ENCODE peak calls at places on chromosomes 12 and 14, in ten cellular contexts. One of them, this sample, is unnamed.

GRCh38 chr14:23351681-23352505 is 794 bp downstream of the SLC22A17 start:
- DNase-seq in endothelial cell: peak
- DNase-seq in activated effector memory CD4-positive, alpha-beta T cell treated with anti-CD3 and anti-CD28 coated beads, Interleukin-2, amount 50 U/mL, for 16 hours: no peak
- DNase-seq in stromal cell of bone marrow: no peak
- DNase-seq in IMR-90: no peak
- DNase-seq in left lung: no peak
- DNase-seq in stimulated activated CD4-positive, alpha-beta T cell treated with anti-CD3 and anti-CD28 coated beads, Interleukin-1b, Interleukin-23, amount 100 ng/mL, for 48 hours: no peak
- DNase-seq in stimulated activated CD8-positive, alpha-beta memory T cell treated with anti-CD3 and anti-CD28 coated beads, Interleukin-12 subunit alpha, Interleukin-12 subunit beta, amount 100 ng/mL, for 4 hours: no peak
- DNase-seq in CD4-positive, alpha-beta memory T cell: no peak
- DNase-seq in fibroblast of the aortic adventitia: no peak
- DNase-seq in this sample: no peak

GRCh38 chr12:73589220-73589619 is 948.4 kb upstream of the ATXN7L3B start:
- DNase-seq in endothelial cell: no peak
- DNase-seq in activated effector memory CD4-positive, alpha-beta T cell treated with anti-CD3 and anti-CD28 coated beads, Interleukin-2, amount 50 U/mL, for 16 hours: no peak
- DNase-seq in stromal cell of bone marrow: no peak
- DNase-seq in IMR-90: no peak
- DNase-seq in left lung: no peak
- DNase-seq in stimulated activated CD4-positive, alpha-beta T cell treated with anti-CD3 and anti-CD28 coated beads, Interleukin-1b, Interleukin-23, amount 100 ng/mL, for 48 hours: no peak
- DNase-seq in stimulated activated CD8-positive, alpha-beta memory T cell treated with anti-CD3 and anti-CD28 coated beads, Interleukin-12 subunit alpha, Interleukin-12 subunit beta, amount 100 ng/mL, for 4 hours: no peak
- DNase-seq in CD4-positive, alpha-beta memory T cell: no peak
- DNase-seq in fibroblast of the aortic adventitia: no peak
- DNase-seq in this sample: no peak

GRCh38 chr12:101327054-101327453 is 47.1 kb downstream of the UTP20 start:
- DNase-seq in endothelial cell: no peak
- DNase-seq in activated effector memory CD4-positive, alpha-beta T cell treated with anti-CD3 and anti-CD28 coated beads, Interleukin-2, amount 50 U/mL, for 16 hours: no peak
- DNase-seq in stromal cell of bone marrow: no peak
- DNase-seq in IMR-90: no peak
- DNase-seq in left lung: no peak
- DNase-seq in stimulated activated CD4-positive, alpha-beta T cell treated with anti-CD3 and anti-CD28 coated beads, Interleukin-1b, Interleukin-23, amount 100 ng/mL, for 48 hours: no peak
- DNase-seq in stimulated activated CD8-positive, alpha-beta memory T cell treated with anti-CD3 and anti-CD28 coated beads, Interleukin-12 subunit alpha, Interleukin-12 subunit beta, amount 100 ng/mL, for 4 hours: no peak
- DNase-seq in CD4-positive, alpha-beta memory T cell: no peak
- DNase-seq in fibroblast of the aortic adventitia: no peak
- DNase-seq in this sample: no peak

GRCh38 chr12:3725267-3726115 is 27.4 kb downstream of the CRACR2A start:
- DNase-seq in endothelial cell: no peak
- DNase-seq in activated effector memory CD4-positive, alpha-beta T cell treated with anti-CD3 and anti-CD28 coated beads, Interleukin-2, amount 50 U/mL, for 16 hours: no peak
- DNase-seq in stromal cell of bone marrow: peak
- DNase-seq in IMR-90: no peak
- DNase-seq in left lung: no peak
- DNase-seq in stimulated activated CD4-positive, alpha-beta T cell treated with anti-CD3 and anti-CD28 coated beads, Interleukin-1b, Interleukin-23, amount 100 ng/mL, for 48 hours: no peak
- DNase-seq in stimulated activated CD8-positive, alpha-beta memory T cell treated with anti-CD3 and anti-CD28 coated beads, Interleukin-12 subunit alpha, Interleukin-12 subunit beta, amount 100 ng/mL, for 4 hours: no peak
- DNase-seq in CD4-positive, alpha-beta memory T cell: no peak
- DNase-seq in fibroblast of the aortic adventitia: peak
- DNase-seq in this sample: peak

GRCh38 chr12:27014859-27015729 is 910 bp upstream of the TM7SF3 start:
- DNase-seq in endothelial cell: no peak
- DNase-seq in activated effector memory CD4-positive, alpha-beta T cell treated with anti-CD3 and anti-CD28 coated beads, Interleukin-2, amount 50 U/mL, for 16 hours: no peak
- DNase-seq in stromal cell of bone marrow: no peak
- DNase-seq in IMR-90: no peak
- DNase-seq in left lung: no peak
- DNase-seq in stimulated activated CD4-positive, alpha-beta T cell treated with anti-CD3 and anti-CD28 coated beads, Interleukin-1b, Interleukin-23, amount 100 ng/mL, for 48 hours: no peak
- DNase-seq in stimulated activated CD8-positive, alpha-beta memory T cell treated with anti-CD3 and anti-CD28 coated beads, Interleukin-12 subunit alpha, Interleukin-12 subunit beta, amount 100 ng/mL, for 4 hours: no peak
- DNase-seq in CD4-positive, alpha-beta memory T cell: no peak
- DNase-seq in fibroblast of the aortic adventitia: no peak
- DNase-seq in this sample: no peak

GRCh38 chr12:129246630-129247029 is 393.4 kb downstream of the GLT1D1 start:
- DNase-seq in endothelial cell: no peak
- DNase-seq in activated effector memory CD4-positive, alpha-beta T cell treated with anti-CD3 and anti-CD28 coated beads, Interleukin-2, amount 50 U/mL, for 16 hours: no peak
- DNase-seq in stromal cell of bone marrow: no peak
- DNase-seq in IMR-90: no peak
- DNase-seq in left lung: no peak
- DNase-seq in stimulated activated CD4-positive, alpha-beta T cell treated with anti-CD3 and anti-CD28 coated beads, Interleukin-1b, Interleukin-23, amount 100 ng/mL, for 48 hours: no peak
- DNase-seq in stimulated activated CD8-positive, alpha-beta memory T cell treated with anti-CD3 and anti-CD28 coated beads, Interleukin-12 subunit alpha, Interleukin-12 subunit beta, amount 100 ng/mL, for 4 hours: no peak
- DNase-seq in CD4-positive, alpha-beta memory T cell: no peak
- DNase-seq in fibroblast of the aortic adventitia: no peak
- DNase-seq in this sample: no peak

GRCh38 chr12:116324684-116325664 is 47.5 kb upstream of the MED13L start:
- DNase-seq in endothelial cell: no peak
- DNase-seq in activated effector memory CD4-positive, alpha-beta T cell treated with anti-CD3 and anti-CD28 coated beads, Interleukin-2, amount 50 U/mL, for 16 hours: no peak
- DNase-seq in stromal cell of bone marrow: no peak
- DNase-seq in IMR-90: no peak
- DNase-seq in left lung: no peak
- DNase-seq in stimulated activated CD4-positive, alpha-beta T cell treated with anti-CD3 and anti-CD28 coated beads, Interleukin-1b, Interleukin-23, amount 100 ng/mL, for 48 hours: no peak
- DNase-seq in stimulated activated CD8-positive, alpha-beta memory T cell treated with anti-CD3 and anti-CD28 coated beads, Interleukin-12 subunit alpha, Interleukin-12 subunit beta, amount 100 ng/mL, for 4 hours: no peak
- DNase-seq in CD4-positive, alpha-beta memory T cell: peak
- DNase-seq in fibroblast of the aortic adventitia: no peak
- DNase-seq in this sample: no peak

GRCh38 chr12:64999157-64999425 is 122.0 kb downstream of the WIF1 start:
- DNase-seq in endothelial cell: no peak
- DNase-seq in activated effector memory CD4-positive, alpha-beta T cell treated with anti-CD3 and anti-CD28 coated beads, Interleukin-2, amount 50 U/mL, for 16 hours: no peak
- DNase-seq in stromal cell of bone marrow: no peak
- DNase-seq in IMR-90: no peak
- DNase-seq in left lung: no peak
- DNase-seq in stimulated activated CD4-positive, alpha-beta T cell treated with anti-CD3 and anti-CD28 coated beads, Interleukin-1b, Interleukin-23, amount 100 ng/mL, for 48 hours: no peak
- DNase-seq in stimulated activated CD8-positive, alpha-beta memory T cell treated with anti-CD3 and anti-CD28 coated beads, Interleukin-12 subunit alpha, Interleukin-12 subunit beta, amount 100 ng/mL, for 4 hours: no peak
- DNase-seq in CD4-positive, alpha-beta memory T cell: no peak
- DNase-seq in fibroblast of the aortic adventitia: no peak
- DNase-seq in this sample: no peak

GRCh38 chr14:60700598-60700997 is 23.6 kb downstream of the SIX4 start:
- DNase-seq in endothelial cell: no peak
- DNase-seq in activated effector memory CD4-positive, alpha-beta T cell treated with anti-CD3 and anti-CD28 coated beads, Interleukin-2, amount 50 U/mL, for 16 hours: no peak
- DNase-seq in stromal cell of bone marrow: no peak
- DNase-seq in IMR-90: no peak
- DNase-seq in left lung: no peak
- DNase-seq in stimulated activated CD4-positive, alpha-beta T cell treated with anti-CD3 and anti-CD28 coated beads, Interleukin-1b, Interleukin-23, amount 100 ng/mL, for 48 hours: no peak
- DNase-seq in stimulated activated CD8-positive, alpha-beta memory T cell treated with anti-CD3 and anti-CD28 coated beads, Interleukin-12 subunit alpha, Interleukin-12 subunit beta, amount 100 ng/mL, for 4 hours: no peak
- DNase-seq in CD4-positive, alpha-beta memory T cell: no peak
- DNase-seq in fibroblast of the aortic adventitia: no peak
- DNase-seq in this sample: no peak

This sample was measured in cardiac fibroblast.